ENCODE peak calls at places on chromosomes 1 and 21, in eight cellular contexts. U, J, H, K, F, Y, V and C are unnamed samples.

GRCh38 chr1:235683653-235684052 is 34.1 kb upstream of the GNG4 start:
- DNase-seq in U (no peak), J (no peak), H (no peak), K (no peak), F (no peak), Y (no peak), V (no peak), C (peak)

GRCh38 chr21:29367335-29367734 is 68.6 kb downstream of the BACH1 start:
- DNase-seq in U (no peak), J (no peak), H (no peak), K (no peak), F (no peak), Y (no peak), V (no peak), C (no peak)

GRCh38 chr1:17059391-17060128 is 5.7 kb upstream of the SDHB start:
- DNase-seq in U (peak), J (peak), H (peak), K (peak), F (peak), Y (peak), V (peak), C (peak)

GRCh38 chr1:11530731-11531311 is 51.9 kb downstream of the DISP3 start:
- DNase-seq in U (no peak), J (no peak), H (no peak), K (no peak), F (no peak), Y (no peak), V (no peak), C (no peak)

GRCh38 chr1:145947551-145947950 is 10.3 kb downstream of the LIX1L start:
- DNase-seq in U (no peak), J (no peak), H (no peak), K (no peak), F (no peak), Y (no peak), V (no peak), C (no peak)

GRCh38 chr1:17075470-17076255 is 21.8 kb upstream of the SDHB start:
- DNase-seq in U (peak), J (peak), H (no peak), K (no peak), F (peak), Y (no peak), V (peak), C (no peak)

GRCh38 chr1:6112690-6113005 is 67.0 kb downstream of the KCNAB2 start:
- DNase-seq in U (no peak), J (no peak), H (no peak), K (no peak), F (no peak), Y (no peak), V (no peak), C (no peak)

GRCh38 chr1:93331412-93331811 is 14.3 kb upstream of the DR1 start:
- DNase-seq in U (no peak), J (no peak), H (no peak), K (no peak), F (no peak), Y (no peak), V (no peak), C (no peak)

GRCh38 chr1:50278961-50279360 is 144.3 kb downstream of the DMRTA2 start:
- DNase-seq in U (no peak), J (no peak), H (no peak), K (no peak), F (no peak), Y (no peak), V (no peak), C (no peak)

GRCh38 chr1:218616681-218617080 is 271.5 kb downstream of the TGFB2 start:
- DNase-seq in U (no peak), J (no peak), H (no peak), K (no peak), F (no peak), Y (no peak), V (no peak), C (no peak)

GRCh38 chr1:111164151-111164550 is 24.1 kb downstream of the CEPT1 start:
- DNase-seq in U (no peak), J (no peak), H (no peak), K (no peak), F (no peak), Y (no peak), V (no peak), C (no peak)

GRCh38 chr1:181103404-181103803 is 14.9 kb downstream of the IER5 start:
- DNase-seq in U (no peak), J (no peak), H (no peak), K (no peak), F (no peak), Y (no peak), V (no peak), C (no peak)

GRCh38 chr21:45747802-45748445 is 104.4 kb downstream of the PCBP3 start:
- DNase-seq in U (peak), J (no peak), H (no peak), K (no peak), F (no peak), Y (no peak), V (no peak), C (no peak)